ENCODE peak calls at places on chromosomes 16 and 17, in seven cellular contexts. F is kidney epithelial cell; I is dorsolateral prefrontal cortex; C is neural progenitor cell; X is HFF-Myc; P is CD8-positive, alpha-beta T cell; B is heart right ventricle. T is an unnamed sample.

GRCh38 chr16:17252064-17252463 is 218.7 kb downstream of the XYLT1 start:
- DNase-seq in I (no peak), C (no peak), F (no peak), B (no peak), X (no peak), P (no peak), T (no peak)

GRCh38 chr17:63086483-63087185 is 120.6 kb downstream of the TANC2 start:
- DNase-seq in I (no peak), C (no peak), F (no peak), X (no peak), P (no peak), B (no peak), T (no peak)

GRCh38 chr16:73172621-73173312 is 124.8 kb upstream of the ZFHX3 start:
- DNase-seq in P (no peak), X (peak; percentile 99), I (no peak), B (peak; percentile 86), C (peak; percentile 52), F (no peak), T (no peak)

GRCh38 chr17:81983639-81984373 is 6.4 kb downstream of the ASPSCR1 start:
- DNase-seq in P (no peak), I (no peak), B (no peak), F (no peak), C (no peak), X (no peak), T (no peak)

GRCh38 chr17:16915752-16916556 is 56.0 kb downstream of the TNFRSF13B start:
- DNase-seq in X (no peak), B (no peak), I (peak; percentile 38), F (no peak), P (no peak), C (peak; percentile 70), T (no peak)

GRCh38 chr16:19753815-19754643 is 36.0 kb downstream of the IQCK start:
- DNase-seq in I (no peak), C (no peak), F (no peak), B (no peak), P (no peak), X (no peak), T (no peak)

GRCh38 chr16:85733839-85734170 is 17.1 kb downstream of the C16orf74 start:
- DNase-seq in F (no peak), C (peak; percentile 93), X (no peak), B (no peak), I (no peak), P (no peak), T (no peak)

GRCh38 chr16:56833243-56833970 is 31.6 kb upstream of the SLC12A3 start:
- DNase-seq in P (no peak), X (no peak), F (no peak), I (no peak), C (no peak), B (no peak), T (no peak)

GRCh38 chr16:85524630-85525463 is 88.3 kb upstream of the GSE1 start:
- DNase-seq in P (no peak), B (no peak), X (no peak), C (peak; percentile 51), I (no peak), F (no peak), T (no peak)

GRCh38 chr16:86134802-86135461 is 236.0 kb downstream of the IRF8 start:
- DNase-seq in F (no peak), C (no peak), P (no peak), X (no peak), I (no peak), B (no peak), T (no peak)

GRCh38 chr16:81633147-81633619 is 145.9 kb upstream of the PLCG2 start:
- DNase-seq in B (no peak), P (no peak), I (no peak), X (no peak), F (no peak), C (peak; percentile 46), T (no peak)

GRCh38 chr17:79671387-79671752 is 59.4 kb upstream of the ENPP7 start:
- DNase-seq in P (no peak), B (no peak), C (no peak), X (no peak), F (no peak), I (no peak), T (no peak)

GRCh38 chr16:81198635-81199034 is 39.9 kb upstream of the BCO1 start:
- DNase-seq in B (no peak), P (no peak), C (no peak), F (no peak), I (peak; percentile 37), X (no peak), T (no peak)

GRCh38 chr17:37400505-37400904 is 6.1 kb downstream of the ACACA start:
- DNase-seq in P (no peak), X (no peak), I (no peak), C (no peak), B (no peak), F (no peak), T (no peak)

GRCh38 chr17:27543464-27543856 is 87.2 kb downstream of the KSR1 start:
- DNase-seq in B (no peak), P (no peak), I (no peak), F (no peak), X (no peak), C (no peak), T (no peak)

GRCh38 chr17:58084317-58084981 is 1.2 kb downstream of the DYNLL2 start:
- DNase-seq in F (no peak), X (no peak), P (peak; percentile 11), C (peak; percentile 54), B (peak; percentile 29), I (no peak), T (no peak)

GRCh38 chr16:77374384-77374783 is 60.5 kb downstream of the ADAMTS18 start:
- DNase-seq in X (no peak), I (no peak), C (no peak), F (no peak), P (no peak), B (no peak), T (no peak)

GRCh38 chr17:21549107-21549687 is 143.1 kb upstream of the KCNJ18 start:
- DNase-seq in X (peak; percentile 9), F (no peak), I (no peak), P (no peak), B (no peak), C (no peak), T (no peak)

GRCh38 chr17:56913867-56914640 is at the start of gene TRIM25:
- DNase-seq in C (peak; percentile 88), B (peak; percentile 91), X (no peak), F (peak; percentile 56), P (peak; percentile 87), I (peak; percentile 79), T (no peak)

GRCh38 chr16:87495578-87495977 is 2.8 kb upstream of the ZCCHC14 start:
- DNase-seq in X (no peak), B (no peak), I (no peak), F (no peak), C (no peak), P (no peak), T (no peak)

GRCh38 chr16:87490091-87490798 is 2.6 kb downstream of the ZCCHC14 start:
- DNase-seq in F (no peak), P (no peak), X (no peak), I (no peak), B (no peak), C (peak; percentile 14), T (no peak)

GRCh38 chr16:87489434-87490045 is 3.3 kb downstream of the ZCCHC14 start:
- DNase-seq in X (no peak), F (no peak), P (no peak), B (no peak), C (no peak), I (no peak), T (no peak)

GRCh38 chr16:87492721-87493554 is at the start of gene ZCCHC14:
- DNase-seq in F (peak; percentile 82), X (peak; percentile 87), C (peak; percentile 100), B (peak; percentile 100), I (peak; percentile 99), P (peak; percentile 99), T (peak; percentile 52)

GRCh38 chr16:87492241-87492635 is 586 bp downstream of the ZCCHC14 start:
- DNase-seq in P (no peak), B (no peak), X (no peak), F (no peak), C (no peak), I (no peak), T (no peak)
- H3K4me3 ChIP-seq in P (no peak overlapping the region), B (peak overlapping the region; percentile 60), X (peak overlapping the region; percentile 49), F (peak overlapping the region; percentile 43), C (peak overlapping the region; percentile 61), I (peak overlapping the region; percentile 54), T (peak overlapping the region; percentile 67)

DNA sequence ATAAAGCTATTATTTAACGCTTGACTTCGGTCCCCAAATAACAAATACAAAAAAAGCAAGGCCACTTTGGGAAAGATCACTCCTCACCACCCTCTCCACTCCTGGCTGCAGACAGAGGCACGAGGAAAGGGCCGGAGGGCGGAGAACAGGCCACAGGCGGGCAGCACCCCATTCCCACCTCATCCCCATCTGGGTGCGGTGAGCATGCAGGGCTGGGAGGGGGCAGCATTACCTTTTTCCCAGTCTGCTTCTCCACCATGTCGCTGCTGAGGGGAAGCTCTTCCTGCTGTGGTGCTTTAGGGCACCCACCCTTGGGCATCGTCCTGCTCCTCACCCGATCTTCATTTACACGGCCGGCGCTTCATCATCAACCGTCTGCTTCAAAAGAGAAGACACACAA is 99.2 kb downstream of the ZNF778 start:
- DNase-seq in X (no peak), C (no peak), I (no peak), F (no peak), P (no peak), B (no peak), T (no peak)
- TF ChIP-seq CTCF in X (no peak), C (no peak), I (no peak), F (no peak), P (no peak), B (no peak), T (no peak)

GRCh38 chr17:18262641-18263040 is 2.2 kb downstream of the MIEF2 start:
- DNase-seq in B (peak; percentile 61), C (no peak), P (no peak), F (no peak), X (no peak), I (no peak), T (no peak)

GRCh38 chr17:18262111-18262510 is 1.6 kb downstream of the MIEF2 start:
- DNase-seq in C (no peak), P (no peak), I (no peak), B (no peak), X (no peak), F (no peak), T (no peak)

GRCh38 chr17:18260332-18261145 is at the start of gene MIEF2:
- DNase-seq in I (peak; percentile 98), B (peak; percentile 97), P (peak; percentile 89), F (peak; percentile 89), C (peak; percentile 97), X (peak; percentile 79), T (peak; percentile 58)

GRCh38 chr17:18261146-18261515 is 669 bp downstream of the MIEF2 start:
- DNase-seq in F (peak; percentile 69), X (no peak), P (peak; percentile 20), C (peak; percentile 43), I (no peak), B (peak; percentile 86), T (peak; percentile 60)

GRCh38 chr17:18261659-18262058 is 1.2 kb downstream of the MIEF2 start:
- DNase-seq in X (no peak), C (no peak), I (no peak), B (no peak), P (no peak), F (no peak), T (no peak)
- H3K4me3 ChIP-seq in X (peak overlapping the region; percentile 86), C (peak overlapping the region; percentile 69), I (peak overlapping the region; percentile 86), B (peak overlapping the region; percentile 96), P (peak overlapping the region; percentile 78), F (peak overlapping the region; percentile 89), T (peak overlapping the region; percentile 85)

DNA sequence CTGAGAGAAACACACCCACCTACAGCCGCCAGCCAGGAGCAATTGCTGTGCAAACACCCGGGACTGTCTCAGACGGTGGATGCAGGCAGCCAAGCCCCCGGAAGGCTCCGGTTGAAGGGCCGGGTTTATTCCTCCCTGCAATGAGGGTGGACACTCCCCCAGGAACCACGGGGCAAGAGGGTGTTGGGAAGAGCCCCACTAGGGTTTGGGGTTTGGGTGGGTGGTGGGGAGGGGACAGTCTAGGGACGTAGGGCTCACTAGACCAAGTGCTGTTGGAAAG is 19.2 kb downstream of the JPH3 start:
- DNase-seq in B (no peak), P (no peak), F (no peak), X (no peak), I (no peak), C (no peak), T (no peak)
- TF ChIP-seq CTCF in B (no peak), P (no peak), F (no peak), X (no peak), I (no peak), C (no peak), T (no peak)